ENCODE peak calls at places on chromosomes 11 and 22, in seven cellular contexts. E, O, Z, Y, U, B and X are unnamed samples.
A peak's percentile ranks its signal among the peaks of the same experiment; 100 is the strongest.

GRCh38 chr22:43506487-43506886 is 94.7 kb downstream of the MPPED1 start:
- DNase-seq in E (no peak), O (no peak), Z (no peak), Y (no peak), U (no peak), B (no peak), X (no peak)

GRCh38 chr11:73453562-73453961 is 77.4 kb downstream of the RELT start:
- DNase-seq in E (no peak), O (peak; percentile 45), Z (no peak), Y (no peak), U (peak; percentile 31), B (no peak), X (no peak)

GRCh38 chr11:58330861-58331260 is 28.0 kb downstream of the OR5B17 start:
- DNase-seq in E (no peak), O (peak; percentile 82), Z (no peak), Y (peak; percentile 29), U (peak; percentile 19), B (no peak), X (no peak)

GRCh38 chr22:42716221-42716620 is 4.4 kb downstream of the A4GALT start:
- DNase-seq in E (no peak), O (no peak), Z (no peak), Y (no peak), U (no peak), B (no peak), X (no peak)

GRCh38 chr22:38513063-38513462 is 7.0 kb upstream of the DDX17 start:
- DNase-seq in E (peak; percentile 31), O (no peak), Z (peak; percentile 45), Y (no peak), U (no peak), B (no peak), X (no peak)

GRCh38 chr22:42077486-42078125 is 1.9 kb upstream of the SMDT1 start:
- DNase-seq in E (no peak), O (no peak), Z (no peak), Y (no peak), U (peak; percentile 5), B (no peak), X (no peak)

GRCh38 chr11:129800655-129801054 is 15.0 kb upstream of the TMEM45B start:
- DNase-seq in E (no peak), O (no peak), Z (no peak), Y (no peak), U (no peak), B (no peak), X (no peak)

GRCh38 chr11:72595292-72595684 is 78.9 kb downstream of the PDE2A start:
- DNase-seq in E (no peak), O (no peak), Z (no peak), Y (no peak), U (no peak), B (no peak), X (no peak)

GRCh38 chr22:44703269-44703870 is 1.4 kb downstream of the PRR5 start:
- DNase-seq in E (no peak), O (no peak), Z (no peak), Y (no peak), U (no peak), B (no peak), X (no peak)

GRCh38 chr22:49090853-49091135 is 736.9 kb downstream of the BRD1 start:
- DNase-seq in E (no peak), O (no peak), Z (no peak), Y (no peak), U (no peak), B (no peak), X (no peak)

GRCh38 chr11:100442017-100442416 is 245.1 kb upstream of the ARHGAP42 start:
- DNase-seq in E (no peak), O (no peak), Z (no peak), Y (no peak), U (no peak), B (no peak), X (no peak)

GRCh38 chr11:73141031-73141308 is 1.1 kb downstream of the FCHSD2 start:
- DNase-seq in E (no peak), O (no peak), Z (no peak), Y (no peak), U (no peak), B (peak; percentile 34), X (peak; percentile 33)

GRCh38 chr22:36461665-36462474 is 19.6 kb downstream of the TXN2 start:
- DNase-seq in E (no peak), O (peak; percentile 92), Z (no peak), Y (peak; percentile 93), U (peak; percentile 63), B (no peak), X (peak; percentile 89)

GRCh38 chr11:37973926-37974325 is 1375.9 kb upstream of the RAG2 start:
- DNase-seq in E (no peak), O (peak; percentile 61), Z (no peak), Y (no peak), U (no peak), B (no peak), X (no peak)

GRCh38 chr11:102761646-102762238 is 18.7 kb downstream of the MMP10 start:
- DNase-seq in E (no peak), O (peak; percentile 32), Z (no peak), Y (no peak), U (peak; percentile 17), B (no peak), X (no peak)

GRCh38 chr11:61713464-61713863 is 33.3 kb downstream of the DAGLA start:
- DNase-seq in E (no peak), O (no peak), Z (no peak), Y (no peak), U (no peak), B (no peak), X (no peak)

GRCh38 chr11:103035656-103036434 is 56.1 kb downstream of the DCUN1D5 start:
- DNase-seq in E (peak; percentile 18), O (peak; percentile 92), Z (peak; percentile 45), Y (peak; percentile 34), U (peak; percentile 56), B (no peak), X (peak; percentile 4)

GRCh38 chr22:19124377-19124776 is 2.2 kb upstream of the DGCR2 start:
- DNase-seq in E (no peak), O (no peak), Z (no peak), Y (no peak), U (no peak), B (no peak), X (no peak)

GRCh38 chr22:41844513-41844912 is 11.6 kb downstream of the SREBF2 start:
- DNase-seq in E (no peak), O (no peak), Z (no peak), Y (no peak), U (no peak), B (no peak), X (no peak)

GRCh38 chr22:28911777-28912669 is 28.7 kb downstream of the ZNRF3 start:
- DNase-seq in E (no peak), O (peak; percentile 32), Z (no peak), Y (peak; percentile 39), U (peak; percentile 52), B (no peak), X (peak; percentile 25)

GRCh38 chr22:41907436-41908401 is 7.2 kb downstream of the SHISA8 start:
- DNase-seq in E (no peak), O (no peak), Z (no peak), Y (no peak), U (no peak), B (no peak), X (no peak)

GRCh38 chr11:2807276-2807681 is 78.3 kb downstream of the CDKN1C start:
- DNase-seq in E (no peak), O (no peak), Z (no peak), Y (no peak), U (peak; percentile 50), B (peak; percentile 32), X (no peak)

GRCh38 chr11:38460901-38461300 is 1862.9 kb upstream of the RAG2 start:
- DNase-seq in E (no peak), O (peak; percentile 93), Z (peak; percentile 3), Y (peak; percentile 59), U (no peak), B (no peak), X (peak; percentile 88)

GRCh38 chr11:6635082-6635932 is 16.1 kb upstream of the TPP1 start:
- DNase-seq in E (no peak), O (peak; percentile 46), Z (no peak), Y (no peak), U (no peak), B (peak; percentile 65), X (peak; percentile 82)

GRCh38 chr11:4704790-4705334 is 278 bp downstream of the MMP26 start:
- DNase-seq in E (no peak), O (no peak), Z (no peak), Y (no peak), U (no peak), B (no peak), X (no peak)

GRCh38 chr11:12719221-12719620 is 45.0 kb downstream of the TEAD1 start:
- DNase-seq in E (no peak), O (no peak), Z (no peak), Y (no peak), U (peak; percentile 42), B (no peak), X (no peak)